ENCODE peak calls at places on chromosomes 12 and 14, in ten cellular contexts. A is IMR-90; N is CD8-positive, alpha-beta T cell; G is hepatocyte; E is heart left ventricle; D is HepG2; J is H1; K is tibial nerve; U is psoas muscle; O is CD8-positive, alpha-beta memory T cell. S is an unnamed sample. For H3K4me1, the result is how much of the 10 kb centered on the place peaks cover.

GRCh38 chr14:90445011-90445410 is 48.2 kb downstream of the CALM1 start:
- DNase-seq in E (no peak), U (no peak), G (no peak), D (no peak), J (peak), N (no peak), K (no peak), A (no peak), O (no peak), S (no peak)

GRCh38 chr12:94575024-94575423 is 75.3 kb downstream of the TMCC3 start:
- DNase-seq in K (no peak), E (no peak), O (no peak), N (no peak), J (no peak), D (no peak), U (no peak), A (no peak), G (no peak), S (no peak)

GRCh38 chr14:41302776-41303175 is 303.9 kb upstream of the LRFN5 start:
- DNase-seq in O (no peak), K (no peak), E (no peak), U (no peak), J (no peak), G (no peak), D (no peak), A (no peak), N (no peak), S (no peak)

GRCh38 chr14:21694425-21694824 is 20.8 kb upstream of the OR4E1 start:
- DNase-seq in E (no peak), O (no peak), D (no peak), N (no peak), G (no peak), J (no peak), K (no peak), A (no peak), U (no peak), S (no peak)

GRCh38 chr12:70806827-70807226 is 113.7 kb downstream of the PTPRR start:
- DNase-seq in D (no peak), J (no peak), G (no peak), A (no peak), N (no peak), U (no peak), O (no peak), K (no peak), E (no peak), S (no peak)

GRCh38 chr12:131371580-131372475 is 339.1 kb upstream of the SFSWAP start:
- DNase-seq in J (peak), D (no peak), K (no peak), A (no peak), E (no peak), O (no peak), G (no peak), N (no peak), U (no peak), S (no peak)

GRCh38 chr14:31943217-31943616 is 133.9 kb upstream of the ARHGAP5 start:
- DNase-seq in A (no peak), O (no peak), E (no peak), G (no peak), J (no peak), D (no peak), N (no peak), K (no peak), U (no peak), S (no peak)

GRCh38 chr14:57725399-57726077 is 140.4 kb downstream of the SLC35F4 start:
- DNase-seq in E (no peak), K (no peak), G (peak), J (no peak), D (peak), U (no peak), O (no peak), A (no peak), N (no peak), S (peak)

GRCh38 chr12:50541139-50541538 is 36.4 kb downstream of the DIP2B start:
- DNase-seq in A (no peak), E (no peak), K (no peak), G (no peak), U (no peak), O (no peak), N (no peak), D (no peak), J (no peak), S (no peak)

GRCh38 chr14:32762886-32763285 is 175.8 kb upstream of the NPAS3 start:
- DNase-seq in N (no peak), J (no peak), K (no peak), A (peak), O (no peak), D (no peak), U (no peak), E (no peak), G (no peak), S (no peak)

GRCh38 chr12:78802593-78802992 is 62.0 kb upstream of the SYT1 start:
- DNase-seq in O (no peak), D (no peak), N (no peak), G (peak), A (peak), U (no peak), K (no peak), E (no peak), J (no peak), S (peak)

GRCh38 chr12:50258167-50258551 is 25.2 kb downstream of the LIMA1 start:
- DNase-seq in K (peak), E (no peak), U (peak), N (no peak), G (no peak), A (no peak), O (no peak), D (no peak), J (no peak), S (no peak)

GRCh38 chr14:23301969-23302289 is 730 bp downstream of the PPP1R3E start:
- DNase-seq in U (no peak), K (no peak), O (no peak), D (no peak), G (no peak), J (no peak), A (no peak), E (no peak), N (peak), S (no peak)

GRCh38 chr14:75275598-75275997 is 3.0 kb upstream of the FOS start:
- DNase-seq in A (no peak), E (no peak), K (no peak), G (no peak), O (no peak), U (no peak), D (no peak), N (no peak), J (no peak), S (no peak)

GRCh38 chr14:100384819-100385813 is 62.0 kb downstream of the SLC25A47 start:
- DNase-seq in D (peak), A (peak), N (no peak), E (no peak), U (no peak), J (no peak), O (no peak), K (no peak), G (peak), S (peak)

GRCh38 chr14:53108292-53108937 is 44.7 kb downstream of the DDHD1 start:
- DNase-seq in E (no peak), A (no peak), K (no peak), N (no peak), D (no peak), G (no peak), O (peak), U (no peak), J (no peak), S (no peak)

GRCh38 chr12:68028647-68029046 is 39.4 kb downstream of the IFNG-AS1 start:
- DNase-seq in O (no peak), G (no peak), J (no peak), E (no peak), D (no peak), U (no peak), K (no peak), N (no peak), A (no peak), S (no peak)

GRCh38 chr14:69931960-69932359 is 52.7 kb downstream of the SMOC1 start:
- DNase-seq in J (no peak), K (no peak), D (no peak), O (peak), N (no peak), G (no peak), E (no peak), A (no peak), U (no peak), S (no peak)

GRCh38 chr14:55104051-55104954 is 24.7 kb upstream of the LGALS3 start:
- DNase-seq in A (no peak), E (no peak), N (no peak), U (no peak), G (no peak), D (no peak), J (no peak), K (no peak), O (no peak), S (no peak)
- H3K27ac ChIP-seq in A (peak), E (peak), N (no peak), U (peak), G (peak), D (peak), J (no peak), K (peak), O (peak), S (peak)

DNA sequence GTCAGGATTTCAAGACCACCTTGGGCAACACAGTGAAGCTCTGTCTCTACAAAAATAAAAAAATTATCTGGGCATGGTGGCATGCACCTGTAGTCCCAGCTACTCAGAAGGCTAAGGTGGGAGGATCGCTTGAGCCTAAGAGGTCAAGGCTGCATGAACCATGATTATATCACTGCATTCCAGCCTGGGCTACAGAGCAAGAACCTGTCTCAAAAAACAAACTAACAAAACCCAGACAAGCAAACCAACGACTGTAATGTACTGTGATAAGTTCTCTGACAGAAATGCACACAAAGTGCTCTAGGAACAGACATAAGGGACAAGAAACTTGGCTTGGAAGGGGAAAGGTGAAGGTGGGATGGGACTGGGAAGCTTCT is 22.4 kb downstream of the ENTPD5 start:
- DNase-seq in J (no peak), K (no peak), O (no peak), N (no peak), E (no peak), D (peak), A (no peak), G (no peak), U (no peak), S (no peak)
- H3K4me1 ChIP-seq in J (under half), K (under half), O (under half), N (under half), E (under half), D (half or more), A (under half), G (under half), U (under half), S (under half)

GRCh38 chr12:62882140-62882539 is 52.8 kb downstream of the PPM1H start:
- DNase-seq in N (no peak), U (no peak), J (no peak), O (no peak), K (no peak), G (no peak), A (no peak), D (no peak), E (no peak), S (no peak)
- H3K27ac ChIP-seq in N (no peak), U (no peak), J (no peak), O (no peak), K (no peak), G (no peak), A (no peak), D (no peak), E (no peak), S (no peak)

DNA sequence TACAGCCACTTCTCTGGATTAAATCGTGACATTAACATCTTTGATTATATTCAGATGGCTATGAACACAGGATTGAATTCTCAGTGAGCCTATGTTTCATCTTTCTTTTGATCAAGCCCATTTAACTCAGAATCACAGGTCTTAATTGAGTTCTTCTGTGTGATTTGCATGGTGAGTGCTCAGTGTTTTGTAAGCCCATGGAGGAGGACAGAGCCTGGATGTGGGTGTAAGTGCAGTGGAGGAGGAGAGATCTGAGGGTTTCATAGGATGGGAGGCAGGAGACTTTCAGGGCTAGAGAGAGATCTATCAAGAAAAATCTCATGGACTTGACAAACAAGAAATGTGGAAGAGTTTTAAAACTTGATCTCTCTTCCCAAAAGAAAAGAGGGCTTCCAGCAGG is 5.3 kb upstream of the TESPA1 start:
- DNase-seq in D (no peak), U (no peak), G (no peak), J (no peak), E (no peak), K (no peak), A (no peak), O (no peak), N (no peak), S (no peak)
- H3K4me1 ChIP-seq in D (under half), U (under half), G (under half), J (under half), E (under half), K (under half), A (under half), O (half or more), N (half or more), S (under half)

DNA sequence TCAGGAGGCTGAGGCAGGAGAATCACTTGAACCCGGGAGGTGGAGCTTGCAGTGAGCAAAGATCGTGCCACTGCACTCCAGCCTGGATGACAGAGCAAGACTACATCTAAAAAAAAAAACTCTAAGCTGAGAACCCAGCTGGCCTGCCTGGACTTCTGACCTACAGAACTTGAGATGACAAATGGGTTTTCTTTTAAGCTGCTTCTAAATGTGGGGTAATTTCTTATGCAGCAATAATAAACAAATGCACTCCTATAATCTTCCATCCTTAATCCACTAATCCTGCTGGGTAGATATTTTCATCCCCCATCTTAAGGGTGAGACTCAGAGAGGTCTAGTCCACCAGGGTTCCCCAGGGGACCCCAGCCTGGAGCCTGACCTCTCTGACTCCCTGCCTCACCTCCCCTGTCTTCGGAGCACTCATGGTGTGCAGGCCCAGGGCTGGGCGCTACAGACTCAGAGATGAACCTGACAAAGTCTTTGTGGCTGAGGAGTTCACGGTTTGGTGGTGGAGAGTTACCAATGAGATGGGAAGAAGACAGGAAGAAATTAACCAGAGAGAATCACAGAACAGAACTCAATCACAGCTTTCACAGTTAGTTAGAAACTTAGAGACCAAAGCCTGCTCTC is 39.7 kb upstream of the BDKRB2 start:
- DNase-seq in N (no peak), A (peak), D (no peak), K (no peak), E (no peak), G (no peak), J (no peak), O (no peak), U (no peak), S (no peak)
- H3K27ac ChIP-seq in N (no peak), A (peak), D (no peak), K (no peak), E (no peak), G (no peak), J (no peak), O (no peak), U (no peak), S (no peak)

S was measured in PC-3.